ENCODE peak calls at places on chromosomes 1 and 21, in five cellular contexts. W is cardiac muscle cell; H is fibroblast of lung; R is CD4-positive, CD25-positive, alpha-beta regulatory T cell; B is Peyer's patch. V is an unnamed sample.
A peak's percentile ranks its signal among the peaks of the same experiment; 100 is the strongest.

GRCh38 chr1:145716641-145717061 is 2.6 kb upstream of the CD160 start:
- DNase-seq in R (no peak), W (peak; percentile 42), B (no peak), H (no peak), V (no peak)

GRCh38 chr1:230752407-230752806 is 5.2 kb downstream of the CAPN9 start:
- DNase-seq in H (no peak), W (no peak), R (no peak), B (peak; percentile 84), V (no peak)

GRCh38 chr1:26280333-26281042 is 602 bp downstream of the SH3BGRL3 start:
- DNase-seq in R (no peak), B (no peak), W (no peak), H (peak; percentile 53), V (no peak)

GRCh38 chr21:38797470-38797869 is 8.3 kb upstream of the ETS2 start:
- DNase-seq in H (peak; percentile 21), W (peak; percentile 35), B (peak; percentile 85), R (no peak), V (no peak)

GRCh38 chr1:218900621-218901020 is 273.1 kb upstream of the LYPLAL1 start:
- DNase-seq in H (no peak), R (no peak), W (no peak), B (no peak), V (no peak)

GRCh38 chr1:6317101-6317760 is 56.3 kb upstream of the GPR153 start:
- DNase-seq in R (no peak), W (no peak), B (no peak), H (peak; percentile 27), V (no peak)

GRCh38 chr1:60857851-60858250 is 224.5 kb upstream of the NFIA start:
- DNase-seq in R (no peak), B (no peak), W (no peak), H (no peak), V (no peak)

GRCh38 chr1:217527151-217527550 is 103.7 kb downstream of the GPATCH2 start:
- DNase-seq in B (no peak), W (no peak), H (no peak), R (no peak), V (no peak)

GRCh38 chr1:44043176-44044070 is 12.2 kb upstream of the SLC6A9 start:
- DNase-seq in B (no peak), H (no peak), W (no peak), R (no peak), V (no peak)

GRCh38 chr1:108114026-108114599 is 86.0 kb downstream of the SLC25A24 start:
- DNase-seq in H (no peak), R (no peak), W (no peak), B (no peak), V (no peak)

GRCh38 chr1:108570128-108570527 is 10.2 kb downstream of the EEIG2 start:
- DNase-seq in H (no peak), B (no peak), W (peak; percentile 29), R (peak; percentile 26), V (no peak)

GRCh38 chr1:116737020-116737854 is 17.0 kb upstream of the CD2 start:
- DNase-seq in R (peak; percentile 83), B (peak; percentile 73), W (peak; percentile 67), H (peak; percentile 45), V (peak; percentile 41)

GRCh38 chr21:45539796-45540600 is 2.2 kb downstream of the SLC19A1 start:
- DNase-seq in W (no peak), H (no peak), R (no peak), B (peak; percentile 43), V (no peak)

GRCh38 chr1:58855351-58856165 is 71.7 kb upstream of the JUN start:
- DNase-seq in H (peak; percentile 59), R (no peak), W (no peak), B (no peak), V (no peak)

GRCh38 chr1:15259608-15260007 is 12.6 kb downstream of the FHAD1 start:
- DNase-seq in R (no peak), H (no peak), B (no peak), W (no peak), V (no peak)

GRCh38 chr1:47694011-47694890 is 256.4 kb downstream of the FOXD2 start:
- DNase-seq in H (no peak), R (no peak), W (no peak), B (no peak), V (no peak)

GRCh38 chr1:24558455-24558854 is 2.6 kb downstream of the NCMAP start:
- DNase-seq in H (no peak), W (no peak), B (no peak), R (no peak), V (no peak)

GRCh38 chr21:14273736-14274538 is 58.0 kb downstream of the RBM11 start:
- DNase-seq in R (no peak), W (no peak), B (peak; percentile 95), H (no peak), V (no peak)

GRCh38 chr1:207221934-207222351 is 99.5 kb upstream of the CD55 start:
- DNase-seq in R (no peak), B (no peak), W (no peak), H (no peak), V (no peak)

GRCh38 chr1:178172939-178173338 is 79.0 kb downstream of the RASAL2 start:
- DNase-seq in W (no peak), R (no peak), H (peak; percentile 77), B (no peak), V (no peak)

GRCh38 chr1:221458430-221459156 is 283.3 kb downstream of the DUSP10 start:
- DNase-seq in R (no peak), B (no peak), H (peak; percentile 55), W (no peak), V (no peak)

GRCh38 chr1:107936498-107937481 is 28.2 kb downstream of the VAV3 start:
- DNase-seq in W (no peak), R (no peak), H (peak; percentile 97), B (no peak), V (peak; percentile 2)

GRCh38 chr1:155038602-155039307 is 5.1 kb downstream of the DCST1 start:
- DNase-seq in R (no peak), H (peak; percentile 17), B (peak; percentile 71), W (no peak), V (no peak)

GRCh38 chr21:44533891-44534627 is 5.9 kb downstream of the KRTAP10-1 start:
- DNase-seq in H (no peak), B (no peak), R (no peak), W (no peak), V (no peak)

GRCh38 chr1:205481629-205482071 is 22.8 kb upstream of the CDK18 start:
- DNase-seq in R (no peak), B (no peak), H (no peak), W (no peak), V (peak; percentile 12)

GRCh38 chr1:36304970-36305914 is 926 bp upstream of the SH3D21 start:
- DNase-seq in W (no peak), H (no peak), B (no peak), R (no peak), V (no peak)
- H3K4me3 ChIP-seq in W (no peak overlapping the region), H (no peak overlapping the region), B (no peak overlapping the region), R (no peak overlapping the region), V (no peak overlapping the region)

DNA sequence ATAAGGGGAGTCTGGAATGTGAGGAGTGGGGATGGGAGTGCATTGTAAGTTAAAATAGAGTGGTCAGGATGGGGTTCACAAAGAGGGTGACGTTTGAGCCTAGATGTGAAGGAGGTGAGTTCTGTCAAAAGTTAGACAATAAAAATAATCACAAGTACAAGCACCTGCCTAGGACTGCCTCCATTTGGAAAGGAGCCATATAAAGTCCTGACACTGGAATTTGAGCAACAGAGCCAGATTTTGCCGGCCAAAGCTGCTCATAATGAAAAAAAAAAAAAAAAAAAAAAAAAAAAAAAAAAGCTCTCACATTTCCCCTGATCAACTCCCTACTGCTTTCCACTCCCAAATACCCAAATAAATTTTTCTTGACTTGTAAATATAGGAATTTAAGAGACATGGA is 4.1 kb downstream of the PALMD start:
- DNase-seq in B (no peak), W (no peak), R (no peak), H (no peak), V (no peak)
- H3K4me1 ChIP-seq in B (no peaks in the 10 kb centered on the region), W (peaks cover 15% of the 10 kb centered on the region), R (no peaks in the 10 kb centered on the region), H (peaks cover 2% of the 10 kb centered on the region), V (no peaks in the 10 kb centered on the region)

DNA sequence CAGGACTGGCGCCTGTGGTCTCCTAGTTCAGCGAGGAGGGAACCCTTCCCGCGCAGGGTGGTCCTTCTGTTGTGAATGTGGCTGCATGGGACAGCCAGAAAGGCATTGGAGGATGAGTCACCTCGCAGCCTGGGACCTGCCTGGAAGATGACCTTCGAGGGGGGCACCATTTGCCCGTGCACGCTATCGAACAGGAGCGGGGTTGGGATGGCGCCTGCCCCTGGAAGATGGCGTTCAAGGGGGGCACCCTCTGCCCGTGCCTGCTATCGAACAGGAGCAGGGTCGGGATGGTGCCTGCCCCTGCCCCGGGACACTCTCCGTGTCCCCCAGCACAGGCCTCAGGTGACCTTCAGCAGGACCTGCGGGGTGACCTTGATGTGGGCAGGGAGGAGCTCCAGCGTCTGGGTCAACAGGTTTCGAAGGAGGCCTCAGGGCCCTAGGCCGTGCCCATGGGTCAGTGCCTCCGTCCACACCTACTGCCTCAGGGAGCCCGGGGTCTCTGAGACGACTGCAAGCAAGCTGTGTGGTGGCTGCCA is 1.7 kb upstream of the ACTRT2 start:
- DNase-seq in W (no peak), R (no peak), H (no peak), B (no peak), V (no peak)
- H3K9me3 ChIP-seq in W (no peaks in the 10 kb centered on the region), R (no peaks in the 10 kb centered on the region), H (no peaks in the 10 kb centered on the region), B (no peaks in the 10 kb centered on the region), V (no peaks in the 10 kb centered on the region)

DNA sequence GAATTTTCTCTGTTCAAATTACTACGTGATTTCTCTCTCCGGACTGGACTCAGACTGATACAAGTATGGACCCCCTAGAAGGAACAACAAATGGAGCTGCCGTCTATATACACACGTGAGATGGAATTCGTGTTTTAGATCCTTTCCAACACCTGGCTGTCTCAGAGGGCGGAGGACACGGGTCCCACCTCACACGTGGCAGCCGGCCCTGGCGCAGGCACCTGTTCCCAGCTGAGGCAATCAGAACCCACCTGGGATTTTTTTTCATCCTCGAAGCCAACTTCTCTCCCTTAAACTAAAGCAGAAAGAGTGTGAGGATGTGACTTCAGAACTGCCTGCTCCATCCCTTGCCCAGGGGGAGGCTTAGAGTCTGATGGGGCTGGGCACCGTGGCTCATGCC is 34.1 kb upstream of the SCCPDH start:
- DNase-seq in B (no peak), R (no peak), H (no peak), W (no peak), V (no peak)
- H3K4me3 ChIP-seq in B (peak overlapping the region; percentile 59), R (no peak overlapping the region), H (no peak overlapping the region), W (no peak overlapping the region), V (no peak overlapping the region)

V was measured in effector memory CD4-positive, alpha-beta T cell.